ENCODE peak calls at places on chromosomes 12 and 14, in five cellular contexts. L is heart left ventricle, I is lung, D is AG04450, Z is glutamatergic neuron. P is an unnamed sample.

GRCh38 chr14:24693353-24693737 is 59.4 kb upstream of the GZMB start:
- DNase-seq in D (no peak), Z (no peak), L (no peak), I (no peak), P (no peak)

GRCh38 chr12:47841910-47842309 is 22.2 kb upstream of the HDAC7 start:
- DNase-seq in Z (no peak), D (no peak), L (no peak), I (no peak), P (no peak)

GRCh38 chr12:120940799-120941198 is 36.6 kb upstream of the SPPL3 start:
- DNase-seq in L (no peak), D (no peak), I (no peak), Z (no peak), P (no peak)

GRCh38 chr12:23536293-23536692 is 413.2 kb downstream of the SOX5 start:
- DNase-seq in Z (no peak), D (no peak), L (no peak), I (no peak), P (no peak)

GRCh38 chr12:127984386-127985055 is 282.4 kb upstream of the TMEM132C start:
- DNase-seq in Z (no peak), L (no peak), D (no peak), I (no peak), P (no peak)

GRCh38 chr12:38691164-38691563 is 214.2 kb downstream of the CPNE8 start:
- DNase-seq in L (no peak), Z (no peak), D (no peak), I (no peak), P (no peak)

GRCh38 chr12:56007892-56008471 is 10.9 kb downstream of the SUOX start:
- DNase-seq in Z (no peak), I (no peak), L (no peak), D (no peak), P (no peak)

GRCh38 chr14:55731247-55731872 is 151.4 kb downstream of the KTN1 start:
- DNase-seq in L (no peak), I (no peak), D (no peak), Z (no peak), P (no peak)

GRCh38 chr12:95551305-95551704 is at the start of gene USP44:
- DNase-seq in D (no peak), L (no peak), I (no peak), Z (peak; percentile 25), P (no peak)

GRCh38 chr12:131101703-131102492 is 148.2 kb downstream of the ADGRD1 start:
- DNase-seq in D (no peak), L (no peak), Z (no peak), I (no peak), P (no peak)

GRCh38 chr12:76878045-76878898 is 547 bp downstream of the CSRP2 start:
- DNase-seq in L (no peak), I (no peak), D (no peak), Z (peak; percentile 40), P (peak; percentile 57)

GRCh38 chr14:100103261-100104005 is 38.2 kb downstream of the EVL start:
- DNase-seq in I (no peak), Z (no peak), D (no peak), L (no peak), P (no peak)

GRCh38 chr14:100106260-100106659 is 41.0 kb downstream of the EVL start:
- DNase-seq in D (no peak), L (no peak), I (no peak), Z (no peak), P (no peak)

GRCh38 chr14:100104006-100104352 is 38.8 kb downstream of the EVL start:
- DNase-seq in L (no peak), I (no peak), Z (no peak), D (no peak), P (no peak)

GRCh38 chr14:100105357-100106169 is 40.3 kb downstream of the EVL start:
- DNase-seq in D (no peak), L (no peak), Z (no peak), I (no peak), P (no peak)

DNA sequence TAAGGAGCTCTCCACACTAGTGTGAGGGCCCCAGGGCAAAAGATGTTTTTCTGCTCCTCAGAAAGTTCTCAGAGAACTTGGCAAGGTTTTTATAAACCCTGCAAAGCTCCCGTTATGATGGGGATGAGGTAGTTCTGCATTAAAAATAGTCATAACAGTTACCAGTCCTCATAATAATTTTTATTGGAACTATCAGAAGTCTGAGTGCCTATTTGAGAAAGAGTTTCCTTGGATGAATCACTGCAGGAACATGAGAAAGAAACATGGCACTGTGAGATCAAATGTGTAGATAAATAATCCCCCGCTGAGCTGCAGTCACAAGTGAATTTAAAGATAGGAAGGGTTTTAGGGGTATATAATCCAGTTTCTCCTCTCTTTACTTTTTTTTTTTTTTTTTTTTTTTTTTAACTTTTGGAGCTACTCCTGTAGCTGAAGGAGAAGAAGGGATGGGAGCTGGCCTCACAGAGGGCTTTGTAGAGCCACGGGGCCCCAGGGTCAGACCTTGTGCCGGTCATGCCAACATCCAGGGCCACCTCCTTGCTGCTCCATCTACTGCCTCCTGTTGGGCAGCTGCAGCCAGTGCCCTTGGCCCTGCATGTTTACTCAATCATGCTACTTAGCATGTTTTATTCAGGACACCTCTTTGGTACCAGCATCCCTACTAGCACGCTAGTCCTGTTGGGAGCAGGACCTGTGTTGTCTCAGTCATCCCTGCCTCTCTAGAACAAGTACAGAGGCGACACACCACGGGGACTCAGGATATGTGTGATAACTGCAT is 39.5 kb downstream of the EVL start:
- DNase-seq in D (no peak), I (no peak), L (no peak), Z (no peak), P (no peak)
- TF ChIP-seq CTCF in D (no peak), I (no peak), L (no peak), Z (no peak), P (peak; percentile 17)

GRCh38 chr14:105181542-105182295 is 607 bp upstream of the NUDT14 start:
- DNase-seq in D (no peak), I (no peak), L (no peak), Z (no peak), P (no peak)

GRCh38 chr14:105182296-105183020 is 1.3 kb upstream of the NUDT14 start:
- DNase-seq in D (no peak), L (no peak), I (no peak), Z (no peak), P (no peak)

GRCh38 chr14:105179191-105179590 is 1.9 kb downstream of the NUDT14 start:
- DNase-seq in Z (no peak), D (no peak), L (no peak), I (no peak), P (no peak)

GRCh38 chr14:105178868-105179140 is 2.3 kb downstream of the NUDT14 start:
- DNase-seq in D (no peak), I (no peak), L (no peak), Z (no peak), P (no peak)

DNA sequence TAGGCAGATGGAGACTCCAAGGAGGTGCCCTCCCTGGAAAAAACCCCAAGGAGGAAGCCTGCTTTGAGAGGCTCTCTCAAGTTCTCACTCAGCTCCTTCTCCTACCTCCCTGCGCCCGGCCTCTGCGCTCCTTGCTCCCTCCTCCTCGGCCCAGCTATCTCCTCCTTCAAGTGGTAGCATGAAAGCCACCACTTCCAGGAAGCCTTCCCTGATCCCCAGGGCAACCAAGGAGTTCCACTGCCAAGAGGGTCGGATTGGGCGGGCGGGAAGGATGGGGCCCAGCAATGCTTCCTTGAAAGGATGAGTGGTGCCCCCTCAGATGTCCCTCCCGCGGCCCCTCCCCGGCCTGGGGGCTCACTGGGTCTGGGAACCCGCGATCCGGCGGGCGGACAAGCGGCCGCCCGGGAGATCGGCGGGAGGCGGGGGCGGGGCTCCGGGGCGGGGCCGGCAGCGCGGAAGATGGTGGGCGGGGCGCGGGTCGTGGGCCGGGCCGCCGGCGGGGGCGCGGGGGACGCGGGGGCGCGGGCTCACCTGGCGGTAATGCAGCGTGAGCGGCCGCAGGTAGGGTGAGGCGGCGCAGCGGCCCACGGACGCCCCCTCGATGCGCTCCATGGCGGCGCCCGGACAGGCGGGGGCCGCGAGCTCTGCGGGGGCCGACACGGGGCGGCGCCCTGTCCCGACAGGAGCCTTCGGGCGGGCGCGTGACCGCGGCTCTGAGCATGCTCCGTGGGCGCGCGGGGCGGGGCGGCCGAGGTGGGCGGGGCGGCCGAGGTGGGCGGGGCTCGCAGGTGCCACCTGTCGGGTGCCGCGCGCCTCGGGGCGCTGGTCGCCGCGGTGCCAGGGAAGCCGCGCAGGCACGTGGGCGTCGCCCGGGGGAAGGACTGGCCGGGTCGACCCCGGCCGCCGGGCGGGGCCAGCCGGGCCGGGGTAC is at the start of gene NUDT14:
- DNase-seq in Z (peak; percentile 77), L (peak; percentile 87), I (peak; percentile 86), D (no peak), P (peak; percentile 84)
- TF ChIP-seq CTCF in Z (no peak), L (no peak), I (no peak), D (no peak), P (no peak)

DNA sequence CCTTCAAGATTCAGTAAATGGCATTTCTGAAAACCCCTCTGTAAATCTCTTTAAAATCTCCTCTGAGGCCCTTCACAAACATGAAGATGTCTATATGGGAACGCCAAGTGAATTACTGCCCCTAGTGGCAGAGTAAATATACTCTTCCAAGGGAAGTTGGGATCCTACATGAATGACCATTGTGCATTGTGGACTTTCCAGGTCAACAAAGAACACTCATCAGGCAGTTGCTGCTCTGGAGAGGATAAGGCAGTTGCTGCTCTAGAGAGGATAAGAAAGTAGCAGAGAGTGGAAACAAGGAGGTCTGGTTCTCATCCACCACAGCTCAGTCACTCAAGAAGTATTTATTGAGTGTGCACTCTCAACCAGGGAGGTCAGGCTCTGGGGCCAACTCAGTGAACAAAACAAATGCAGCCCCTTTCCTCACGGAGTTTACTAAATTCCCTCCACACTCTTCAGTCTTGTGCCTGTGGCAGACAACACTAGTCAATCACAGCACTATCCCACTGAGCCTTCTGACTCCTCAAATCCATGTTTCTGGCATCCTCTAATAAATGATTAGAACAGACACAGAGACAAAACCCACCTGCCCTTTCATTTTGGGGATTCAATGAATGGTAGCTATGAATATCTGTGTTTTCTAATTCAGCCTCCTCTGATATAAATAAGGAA is 52.9 kb downstream of the SVOP start:
- DNase-seq in L (no peak), D (no peak), Z (no peak), I (no peak), P (no peak)
- TF ChIP-seq CTCF in L (peak; percentile 51), D (peak; percentile 29), Z (peak; percentile 72), I (no peak), P (peak; percentile 36)

DNA sequence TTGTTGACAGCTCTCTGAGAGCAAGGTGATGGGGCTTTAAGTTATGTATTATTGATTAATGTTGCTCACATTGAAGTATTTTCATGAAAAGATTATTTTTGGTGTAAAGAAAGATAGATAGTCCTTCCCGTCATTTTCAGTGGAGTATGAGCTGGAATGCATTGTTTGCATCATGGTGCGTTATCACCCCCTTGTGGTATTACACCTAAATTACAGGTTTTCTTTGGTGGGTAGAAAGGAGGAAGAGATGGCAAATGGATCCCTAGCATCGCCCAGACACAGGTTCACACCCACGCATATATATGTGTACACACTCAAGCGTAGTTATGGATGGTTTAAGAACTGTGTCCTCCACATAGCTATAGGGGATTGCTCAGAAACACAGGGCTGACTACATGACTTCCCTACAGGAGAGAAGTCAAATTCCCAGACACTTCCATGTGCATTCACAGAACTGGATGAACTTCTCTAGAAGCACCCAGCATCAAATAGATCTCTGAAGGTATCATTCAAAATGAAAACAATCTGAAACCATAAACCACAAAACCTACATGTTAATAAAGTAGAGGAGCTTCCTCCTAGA is 14.4 kb upstream of the SERPINA10 start:
- DNase-seq in Z (no peak), D (no peak), L (no peak), I (no peak), P (no peak)
- TF ChIP-seq CTCF in Z (peak; percentile 72), D (peak; percentile 30), L (no peak), I (no peak), P (peak; percentile 43)